ENCODE peak calls at places on chromosomes 16 and 17, in six cellular contexts. N, T, Z, X, I and J are unnamed samples.

GRCh38 chr17:2689411-2690164 is 22.0 kb downstream of the CLUH start:
- DNase-seq in N (no peak), T (no peak), Z (no peak), X (no peak), I (no peak), J (peak)

GRCh38 chr16:24516900-24517669 is 22.3 kb upstream of the RBBP6 start:
- DNase-seq in N (peak), T (peak), Z (peak), X (peak), I (peak), J (peak)

GRCh38 chr17:5508855-5509254 is 22.5 kb downstream of the MIS12 start:
- DNase-seq in N (peak), T (peak), Z (peak), X (peak), I (no peak), J (peak)

GRCh38 chr17:79276824-79277223 is 202.2 kb downstream of the ENGASE start:
- DNase-seq in N (no peak), T (no peak), Z (no peak), X (no peak), I (no peak), J (no peak)

GRCh38 chr16:4306439-4307214 is 9.2 kb upstream of the GLIS2 start:
- DNase-seq in N (no peak), T (no peak), Z (no peak), X (no peak), I (no peak), J (peak)

GRCh38 chr17:40086150-40087044 is 14.0 kb downstream of the NR1D1 start:
- DNase-seq in N (no peak), T (no peak), Z (peak), X (peak), I (no peak), J (peak)

GRCh38 chr17:80328620-80329380 is 68.1 kb downstream of the RNF213 start:
- DNase-seq in N (no peak), T (no peak), Z (no peak), X (no peak), I (no peak), J (no peak)

GRCh38 chr16:53034306-53034705 is 18.4 kb downstream of the CHD9NB start:
- DNase-seq in N (no peak), T (peak), Z (no peak), X (no peak), I (no peak), J (no peak)

GRCh38 chr17:38447502-38448095 is 19.3 kb downstream of the ARHGAP23 start:
- DNase-seq in N (no peak), T (no peak), Z (no peak), X (peak), I (no peak), J (no peak)

GRCh38 chr17:72901657-72902056 is 190.8 kb downstream of the SLC39A11 start:
- DNase-seq in N (no peak), T (no peak), Z (no peak), X (no peak), I (no peak), J (no peak)
- H2BK15ac ChIP-seq in N (no peak), T (no peak), Z (no peak), X (no peak), I (no peak), J (no peak)

DNA sequence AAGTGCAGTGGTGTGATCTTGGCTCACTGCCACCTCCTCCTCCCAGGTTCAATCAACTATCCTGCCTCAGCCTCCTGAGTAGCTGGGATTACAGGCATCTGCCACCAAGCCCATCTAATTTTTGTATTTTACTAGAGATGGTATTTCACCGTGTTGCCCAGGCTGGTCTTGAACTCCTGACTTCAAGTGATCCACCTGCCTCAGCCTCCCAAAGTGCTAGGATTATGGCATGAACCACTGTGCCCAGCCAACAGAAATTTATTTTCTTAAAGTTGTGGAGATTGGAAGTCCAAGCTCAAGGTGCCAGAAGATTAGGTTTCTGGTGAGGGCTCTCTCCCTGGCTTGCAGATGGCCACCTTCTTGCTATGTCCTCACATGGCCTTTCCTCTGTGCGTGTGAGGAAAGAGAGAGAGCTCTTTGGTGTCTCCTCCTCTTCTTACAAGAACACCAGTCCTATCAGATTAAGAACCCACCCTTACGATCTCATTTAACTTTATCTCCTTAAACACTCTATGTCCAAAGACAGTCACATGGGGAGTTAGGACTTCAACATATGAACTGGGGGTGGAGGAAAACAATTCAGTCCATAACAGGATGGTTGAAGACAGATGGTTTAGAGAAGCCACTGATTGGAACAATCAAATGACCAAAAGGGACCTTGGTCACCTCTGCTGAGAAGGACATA is 31.8 kb downstream of the C16orf82 start:
- DNase-seq in N (no peak), T (no peak), Z (no peak), X (no peak), I (no peak), J (no peak)
- H2BK15ac ChIP-seq in N (no peak), T (no peak), Z (no peak), X (no peak), I (no peak), J (no peak)

DNA sequence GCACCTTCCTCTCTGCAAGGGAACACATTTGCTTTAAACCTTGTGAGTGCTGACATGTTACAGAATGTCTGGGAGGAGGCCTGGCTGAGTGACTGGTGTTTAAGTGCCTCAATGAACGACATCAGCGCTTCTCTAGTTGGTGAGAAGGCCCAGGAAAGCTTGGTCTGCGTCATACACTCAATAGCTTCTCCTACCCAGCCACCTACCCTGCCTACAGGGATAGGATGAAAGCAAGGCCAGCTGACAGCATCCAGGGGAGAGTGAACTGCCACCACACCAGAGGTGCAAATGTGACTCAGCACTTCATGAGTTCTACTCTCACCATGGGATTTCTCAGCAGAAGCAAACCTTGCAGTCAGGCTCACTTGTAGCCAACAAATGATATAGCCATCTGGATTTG is 31.7 kb upstream of the CFAP20 start:
- DNase-seq in N (no peak), T (no peak), Z (peak), X (no peak), I (no peak), J (no peak)
- H2BK15ac ChIP-seq in N (no peak), T (no peak), Z (no peak), X (no peak), I (no peak), J (no peak)

GRCh38 chr16:59545666-59546065 is 811.5 kb upstream of the GOT2 start:
- DNase-seq in N (no peak), T (no peak), Z (no peak), X (no peak), I (no peak), J (no peak)

GRCh38 chr16:59540621-59541020 is 806.5 kb upstream of the GOT2 start:
- DNase-seq in N (no peak), T (peak), Z (no peak), X (no peak), I (no peak), J (no peak)

DNA sequence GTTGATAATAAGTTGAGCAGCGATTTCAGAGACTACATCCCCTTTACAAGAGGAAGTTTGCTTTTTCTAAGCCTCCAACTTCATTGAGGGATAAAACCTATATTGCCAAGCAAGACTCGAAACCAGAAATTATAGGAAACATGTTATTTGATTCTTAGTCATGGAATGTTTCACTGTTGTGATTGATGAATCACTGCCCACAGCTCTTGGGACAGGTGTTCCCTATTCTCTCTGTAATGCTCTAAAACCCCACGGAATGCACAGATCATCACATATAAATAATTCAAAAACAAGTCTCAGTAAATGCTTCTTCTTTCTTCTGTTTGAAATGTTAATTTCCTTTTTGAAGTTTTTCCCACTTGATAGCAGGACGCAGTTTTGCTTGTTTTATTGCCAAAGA is 809.5 kb upstream of the GOT2 start:
- DNase-seq in N (no peak), T (peak), Z (no peak), X (no peak), I (no peak), J (no peak)
- H2BK15ac ChIP-seq in N (no peak), T (no peak), Z (no peak), X (no peak), I (no peak), J (no peak)

DNA sequence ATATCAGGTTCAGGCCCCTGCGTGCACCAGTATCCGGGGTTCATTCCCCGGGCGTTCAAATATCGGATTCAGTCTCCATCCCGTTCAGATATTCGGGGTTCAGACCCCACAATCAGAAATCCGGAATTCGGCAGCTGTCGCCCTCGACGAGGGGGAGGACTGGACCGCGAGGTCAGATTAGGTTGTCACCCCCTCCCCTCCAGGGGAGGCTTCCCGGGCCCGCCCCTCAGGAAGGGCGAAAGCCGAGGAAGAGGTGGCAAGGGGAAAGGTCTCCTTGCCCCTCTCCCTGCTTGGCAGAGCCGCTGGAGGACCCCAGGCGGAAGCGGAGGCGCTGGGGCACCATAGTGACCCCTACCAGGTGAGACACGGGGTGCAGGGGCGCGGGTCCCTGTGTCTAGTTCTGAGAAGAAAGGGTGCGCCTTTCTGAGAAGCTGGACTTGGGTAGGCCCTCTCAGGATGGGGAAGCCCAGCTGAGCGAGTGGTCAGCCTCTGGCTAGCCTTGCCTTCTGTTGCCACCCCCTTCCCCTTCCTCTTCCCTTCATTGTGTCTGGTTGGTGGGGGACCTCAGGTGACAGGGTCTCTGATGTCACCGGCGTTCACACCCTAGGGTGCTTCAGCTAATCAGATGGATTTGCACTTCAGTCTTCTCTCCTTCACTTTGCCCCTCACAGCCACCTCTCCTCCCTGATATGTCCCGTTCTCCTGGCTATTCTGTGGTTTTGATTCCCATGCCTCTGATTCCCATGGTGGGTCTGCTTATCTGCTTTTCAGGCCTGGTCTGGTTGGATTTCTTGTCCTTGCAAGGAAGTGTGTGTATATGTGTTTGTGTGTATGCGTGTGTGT is 844 bp downstream of the TAOK2 start:
- DNase-seq in N (no peak), T (peak), Z (no peak), X (peak), I (no peak), J (no peak)
- H2BK15ac ChIP-seq in N (no peak), T (no peak), Z (no peak), X (peak), I (no peak), J (no peak)

DNA sequence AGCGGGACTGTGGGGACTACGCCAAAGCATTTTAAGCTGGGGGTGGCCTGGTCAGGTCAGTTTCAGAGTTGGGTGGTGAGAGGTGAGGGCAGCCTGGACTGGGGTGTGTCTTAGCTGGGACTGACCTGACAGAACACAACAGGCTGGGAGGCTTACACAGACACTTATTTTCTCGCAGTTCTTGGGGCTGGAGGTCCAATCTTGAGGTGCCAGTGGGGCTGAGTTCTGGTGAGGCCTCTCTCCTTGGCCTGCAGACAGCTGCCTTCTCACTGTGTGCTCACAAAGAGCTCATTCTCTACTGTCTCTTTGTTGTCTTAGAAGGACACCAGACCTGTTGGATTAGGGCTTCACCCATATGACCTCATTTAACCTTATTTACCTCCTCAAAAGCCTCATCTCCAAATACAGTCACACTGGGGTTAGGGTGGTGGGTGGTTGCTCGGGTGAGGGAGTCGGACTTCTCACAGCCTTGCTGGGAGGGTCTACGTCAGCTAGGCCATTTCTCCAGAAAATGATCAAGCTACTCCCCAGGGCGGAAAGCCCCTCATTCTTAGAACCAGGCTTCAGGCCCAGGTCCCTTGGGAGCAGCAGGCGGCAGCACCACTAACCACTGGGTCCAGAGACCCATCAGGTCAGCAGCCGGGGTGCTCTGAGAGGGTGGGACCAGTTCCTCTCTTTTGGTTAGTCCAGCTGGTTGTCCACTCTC is 149.3 kb downstream of the RAB11FIP4 start:
- DNase-seq in N (no peak), T (no peak), Z (no peak), X (no peak), I (no peak), J (no peak)
- H2BK15ac ChIP-seq in N (no peak), T (no peak), Z (no peak), X (no peak), I (no peak), J (no peak)